ENCODE peak calls at places on chromosomes 5 and 9, in ten cellular contexts. S, I, B, L, U, P, V, K, G and C are unnamed samples.
A peak's percentile ranks its signal among the peaks of the same experiment; 100 is the strongest.

GRCh38 chr5:105503950-105504349 is 1941.4 kb upstream of the NUDT12 start:
- DNase-seq in S (no peak), I (no peak), B (no peak), L (no peak), U (no peak), P (no peak), V (peak; percentile 13), K (no peak), G (no peak), C (no peak)

GRCh38 chr9:129428890-129429577 is 191.9 kb downstream of the C9orf50 start:
- DNase-seq in S (no peak), I (no peak), B (no peak), L (peak; percentile 55), U (no peak), P (no peak), V (no peak), K (no peak), G (no peak), C (no peak)

GRCh38 chr5:141778211-141778610 is 96.2 kb upstream of the ARAP3 start:
- DNase-seq in S (no peak), I (no peak), B (no peak), L (no peak), U (peak; percentile 75), P (no peak), V (peak; percentile 86), K (no peak), G (peak; percentile 81), C (peak; percentile 31)

GRCh38 chr5:172686111-172686510 is 45.0 kb downstream of the NEURL1B start:
- DNase-seq in S (no peak), I (no peak), B (no peak), L (no peak), U (no peak), P (no peak), V (peak; percentile 27), K (no peak), G (no peak), C (no peak)

GRCh38 chr5:123868267-123868666 is 356.3 kb downstream of the CSNK1G3 start:
- DNase-seq in S (no peak), I (no peak), B (no peak), L (no peak), U (peak; percentile 62), P (no peak), V (no peak), K (no peak), G (no peak), C (no peak)

GRCh38 chr9:136133191-136133958 is 14.7 kb upstream of the TMEM250 start:
- DNase-seq in S (no peak), I (peak; percentile 21), B (no peak), L (peak; percentile 66), U (peak; percentile 40), P (no peak), V (no peak), K (no peak), G (no peak), C (no peak)

GRCh38 chr9:76379494-76379893 is 14.7 kb downstream of the RFK start:
- DNase-seq in S (no peak), I (no peak), B (no peak), L (no peak), U (peak; percentile 34), P (no peak), V (no peak), K (no peak), G (no peak), C (no peak)

GRCh38 chr5:128681764-128682664 is 144.0 kb upstream of the FBN2 start:
- DNase-seq in S (no peak), I (no peak), B (no peak), L (no peak), U (no peak), P (no peak), V (no peak), K (no peak), G (no peak), C (no peak)

GRCh38 chr9:129108083-129108804 is 2.3 kb downstream of the CRAT start:
- DNase-seq in S (no peak), I (no peak), B (no peak), L (no peak), U (no peak), P (no peak), V (no peak), K (no peak), G (no peak), C (no peak)

GRCh38 chr5:62475072-62475471 is 62.5 kb downstream of the IPO11 start:
- DNase-seq in S (no peak), I (no peak), B (no peak), L (no peak), U (peak; percentile 50), P (no peak), V (peak; percentile 79), K (no peak), G (peak; percentile 73), C (no peak)

GRCh38 chr9:130243015-130243881 is 22.3 kb upstream of the HMCN2 start:
- DNase-seq in S (peak; percentile 86), I (peak; percentile 14), B (peak; percentile 83), L (peak; percentile 82), U (peak; percentile 48), P (peak; percentile 68), V (peak; percentile 25), K (peak; percentile 88), G (peak; percentile 18), C (peak; percentile 97)

GRCh38 chr9:29966247-29966646 is 2393.0 kb upstream of the C9orf72 start:
- DNase-seq in S (no peak), I (no peak), B (no peak), L (no peak), U (peak; percentile 90), P (no peak), V (no peak), K (no peak), G (no peak), C (no peak)

GRCh38 chr9:110464321-110464720 is 115.2 kb downstream of the SVEP1 start:
- DNase-seq in S (no peak), I (no peak), B (no peak), L (no peak), U (peak; percentile 10), P (no peak), V (no peak), K (no peak), G (no peak), C (no peak)

GRCh38 chr5:71533614-71534013 is 53.5 kb upstream of the MCCC2 start:
- DNase-seq in S (no peak), I (no peak), B (no peak), L (no peak), U (peak; percentile 62), P (no peak), V (peak; percentile 38), K (no peak), G (peak; percentile 44), C (no peak)

GRCh38 chr9:132014218-132014800 is 65.4 kb downstream of the MED27 start:
- DNase-seq in S (no peak), I (no peak), B (no peak), L (no peak), U (peak; percentile 29), P (no peak), V (no peak), K (no peak), G (no peak), C (no peak)

GRCh38 chr9:69028754-69029153 is 6.8 kb upstream of the FXN start:
- DNase-seq in S (peak; percentile 29), I (no peak), B (no peak), L (peak; percentile 9), U (no peak), P (no peak), V (no peak), K (peak; percentile 64), G (peak; percentile 7), C (no peak)

GRCh38 chr9:131677445-131678180 is 62.3 kb downstream of the RAPGEF1 start:
- DNase-seq in S (no peak), I (no peak), B (no peak), L (peak; percentile 74), U (peak; percentile 85), P (no peak), V (peak; percentile 83), K (no peak), G (peak; percentile 70), C (no peak)

GRCh38 chr5:37665889-37666288 is 174.0 kb downstream of the GDNF start:
- DNase-seq in S (no peak), I (peak; percentile 14), B (no peak), L (no peak), U (no peak), P (no peak), V (no peak), K (no peak), G (peak; percentile 55), C (no peak)

GRCh38 chr9:126700903-126701819 is 87.4 kb downstream of the LMX1B start:
- DNase-seq in S (no peak), I (no peak), B (no peak), L (no peak), U (no peak), P (no peak), V (no peak), K (no peak), G (no peak), C (peak; percentile 12)

GRCh38 chr9:77772641-77773040 is 124.5 kb upstream of the GNA14 start:
- DNase-seq in S (no peak), I (no peak), B (no peak), L (no peak), U (peak; percentile 73), P (no peak), V (no peak), K (no peak), G (no peak), C (no peak)

GRCh38 chr9:12819436-12820185 is 44.8 kb downstream of the LURAP1L start:
- DNase-seq in S (no peak), I (no peak), B (no peak), L (peak; percentile 55), U (no peak), P (no peak), V (no peak), K (no peak), G (peak; percentile 52), C (no peak)

GRCh38 chr5:52531105-52531504 is 256.6 kb upstream of the ITGA1 start:
- DNase-seq in S (no peak), I (no peak), B (no peak), L (no peak), U (no peak), P (no peak), V (no peak), K (no peak), G (no peak), C (no peak)

GRCh38 chr5:29897916-29898315 is 1295.6 kb upstream of the CDH6 start:
- DNase-seq in S (no peak), I (no peak), B (no peak), L (no peak), U (no peak), P (no peak), V (no peak), K (no peak), G (no peak), C (no peak)

GRCh38 chr5:270340-270739 is 1.1 kb upstream of the PDCD6 start:
- DNase-seq in S (no peak), I (no peak), B (no peak), L (no peak), U (no peak), P (no peak), V (no peak), K (no peak), G (no peak), C (no peak)

GRCh38 chr5:156534906-156535305 is 207.9 kb downstream of the SGCD start:
- DNase-seq in S (no peak), I (no peak), B (no peak), L (no peak), U (no peak), P (no peak), V (peak; percentile 45), K (no peak), G (peak; percentile 85), C (no peak)

GRCh38 chr9:15231788-15232635 is 75.0 kb downstream of the TTC39B start:
- DNase-seq in S (no peak), I (no peak), B (no peak), L (peak; percentile 32), U (peak; percentile 34), P (no peak), V (no peak), K (no peak), G (peak; percentile 44), C (no peak)

GRCh38 chr5:170603578-170604565 is 100.1 kb downstream of the KCNIP1 start:
- DNase-seq in S (peak; percentile 19), I (no peak), B (peak; percentile 4), L (peak; percentile 69), U (peak; percentile 46), P (no peak), V (peak; percentile 6), K (no peak), G (no peak), C (no peak)

GRCh38 chr5:36701085-36701691 is 94.8 kb downstream of the SLC1A3 start:
- DNase-seq in S (no peak), I (no peak), B (no peak), L (no peak), U (no peak), P (no peak), V (no peak), K (no peak), G (no peak), C (no peak)